ENCODE peak calls at places on chromosomes 11 and 22, in nine cellular contexts. P is transverse colon, Y is spleen, I is tibial nerve, J is gastrocnemius medialis, Q is sigmoid colon, D is body of pancreas, N is A549, Z is HCT116. M is an unnamed sample.

GRCh38 chr11:70367071-70367470 is 31.3 kb upstream of the CTTN start:
- DNase-seq in P (no peak), Y (no peak), Q (no peak), J (no peak), Z (no peak), N (no peak), D (no peak), I (no peak), M (no peak)

GRCh38 chr22:31742682-31743081 is 7.2 kb downstream of the PRR14L start:
- DNase-seq in Q (no peak), D (no peak), Y (no peak), J (no peak), Z (no peak), I (no peak), P (no peak), N (no peak), M (no peak)

GRCh38 chr11:75490221-75491181 is 35.2 kb downstream of the GDPD5 start:
- DNase-seq in Z (no peak), Q (no peak), D (no peak), I (no peak), P (no peak), Y (no peak), J (no peak), N (no peak), M (no peak)

GRCh38 chr11:68912254-68912653 is 8.6 kb downstream of the IGHMBP2 start:
- DNase-seq in D (no peak), P (no peak), Y (no peak), J (no peak), N (no peak), Z (no peak), Q (no peak), I (no peak), M (no peak)

GRCh38 chr22:46089426-46090041 is 60.8 kb upstream of the PPARA start:
- DNase-seq in Y (peak), Q (peak), I (peak), P (peak), J (no peak), N (no peak), D (no peak), Z (no peak), M (peak)

GRCh38 chr22:30887418-30887817 is 81.2 kb downstream of the MORC2 start:
- DNase-seq in Y (peak), J (no peak), Q (peak), P (no peak), D (no peak), Z (no peak), I (no peak), N (no peak), M (no peak)

GRCh38 chr22:16717699-16718558 is 107.3 kb downstream of the XKR3 start:
- DNase-seq in Y (peak), I (no peak), D (no peak), P (no peak), Q (no peak), N (no peak), Z (no peak), J (no peak), M (no peak)

GRCh38 chr11:82791779-82792178 is 58.1 kb upstream of the FAM181B start:
- DNase-seq in Q (no peak), I (no peak), Y (no peak), P (no peak), D (no peak), N (no peak), J (no peak), Z (no peak), M (no peak)

GRCh38 chr22:33539902-33540751 is 380.1 kb downstream of the LARGE1 start:
- DNase-seq in J (peak), Z (no peak), I (peak), Q (peak), Y (no peak), P (peak), N (peak), D (peak), M (peak)

GRCh38 chr11:18802381-18803257 is 11.0 kb upstream of the PTPN5 start:
- DNase-seq in J (no peak), I (no peak), Y (no peak), N (peak), Z (peak), P (peak), D (peak), Q (no peak), M (peak)

GRCh38 chr11:68925613-68926012 is 21.9 kb downstream of the IGHMBP2 start:
- DNase-seq in D (no peak), Y (no peak), Q (no peak), I (no peak), J (no peak), Z (no peak), P (no peak), N (no peak), M (no peak)

GRCh38 chr11:6647282-6647679 is 8.3 kb downstream of the DCHS1 start:
- DNase-seq in P (no peak), Y (no peak), I (no peak), Z (no peak), N (no peak), D (no peak), J (no peak), Q (peak), M (no peak)

GRCh38 chr22:50508897-50509296 is 873 bp downstream of the NCAPH2 start:
- DNase-seq in I (no peak), P (no peak), Q (no peak), D (no peak), Z (no peak), N (no peak), Y (no peak), J (no peak), M (no peak)

GRCh38 chr22:50507421-50507990 is at the start of gene LMF2:
- DNase-seq in Q (peak), J (peak), P (peak), Z (no peak), N (no peak), I (peak), Y (peak), D (peak), M (peak)

GRCh38 chr22:50505776-50506610 is 1.5 kb downstream of the LMF2 start:
- DNase-seq in N (no peak), Q (peak), J (no peak), D (peak), P (no peak), Z (no peak), I (no peak), Y (peak), M (no peak)

GRCh38 chr22:50506611-50507420 is 686 bp downstream of the LMF2 start:
- DNase-seq in Y (peak), I (no peak), D (peak), P (no peak), J (no peak), N (no peak), Z (no peak), Q (peak), M (peak)

DNA sequence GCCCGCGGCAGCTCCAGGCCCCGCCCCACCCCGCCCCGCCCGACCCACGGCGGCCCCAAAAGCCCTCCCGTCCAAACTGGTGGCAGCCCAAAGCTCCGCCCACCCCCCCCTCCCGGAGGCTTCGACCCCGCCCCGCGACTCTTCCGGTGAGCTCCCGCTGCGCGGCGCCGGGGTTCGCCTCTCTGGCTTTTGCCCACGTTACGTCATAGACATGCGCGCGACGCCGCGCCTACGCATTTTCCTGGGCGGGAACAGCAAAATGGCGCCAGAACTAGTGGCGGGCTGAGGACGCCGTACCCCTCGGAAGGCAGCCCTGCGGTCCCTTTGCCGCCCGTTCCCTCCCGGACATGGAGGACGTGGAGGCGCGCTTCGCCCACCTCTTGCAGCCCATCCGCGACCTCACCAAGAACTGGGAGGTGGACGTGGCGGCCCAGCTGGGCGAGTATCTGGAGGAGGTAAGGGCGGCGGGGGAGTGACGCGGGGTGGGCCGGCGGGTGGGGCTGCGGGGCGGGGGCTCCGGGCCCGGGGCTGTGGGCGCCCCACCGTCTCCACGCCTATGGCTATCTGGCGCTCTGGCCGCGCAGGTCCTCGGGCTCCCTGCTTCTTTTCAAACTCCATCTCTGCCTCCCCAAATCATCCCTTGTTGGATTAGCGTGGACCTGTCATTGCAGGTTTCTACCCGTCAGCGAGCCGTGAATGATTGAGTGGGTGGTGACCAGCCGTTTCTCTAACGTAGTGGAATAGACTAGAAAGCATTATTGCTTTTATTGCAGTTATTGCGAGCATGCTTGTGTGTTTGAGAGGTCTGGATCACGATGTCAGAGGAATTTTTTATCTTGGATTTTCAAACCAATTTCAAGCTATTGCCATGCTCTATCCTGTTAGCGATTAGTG is at the start of gene NCAPH2:
- DNase-seq in Z (peak), D (peak), Y (peak), I (peak), Q (peak), P (peak), J (peak), N (peak), M (peak)
- TF ChIP-seq POLR2A in Z (peak), D (peak), Y (peak), I (peak), Q (peak), P (peak), J (peak), N (peak), M (peak)

GRCh38 chr11:46304605-46305004 is 27.1 kb downstream of the CREB3L1 start:
- DNase-seq in D (no peak), J (no peak), Y (no peak), I (no peak), N (no peak), P (no peak), Q (no peak), Z (no peak), M (no peak)

GRCh38 chr11:46307369-46307768 is 29.9 kb downstream of the CREB3L1 start:
- DNase-seq in Y (no peak), Q (no peak), J (no peak), N (no peak), I (no peak), Z (no peak), P (no peak), D (no peak), M (no peak)

GRCh38 chr11:46306296-46306853 is 28.9 kb downstream of the CREB3L1 start:
- DNase-seq in J (no peak), Q (no peak), I (no peak), Y (no peak), P (no peak), Z (no peak), N (no peak), D (no peak), M (no peak)

GRCh38 chr11:46302866-46303265 is 25.4 kb downstream of the CREB3L1 start:
- DNase-seq in N (no peak), Z (no peak), P (no peak), Y (no peak), Q (no peak), J (no peak), D (no peak), I (no peak), M (no peak)

DNA sequence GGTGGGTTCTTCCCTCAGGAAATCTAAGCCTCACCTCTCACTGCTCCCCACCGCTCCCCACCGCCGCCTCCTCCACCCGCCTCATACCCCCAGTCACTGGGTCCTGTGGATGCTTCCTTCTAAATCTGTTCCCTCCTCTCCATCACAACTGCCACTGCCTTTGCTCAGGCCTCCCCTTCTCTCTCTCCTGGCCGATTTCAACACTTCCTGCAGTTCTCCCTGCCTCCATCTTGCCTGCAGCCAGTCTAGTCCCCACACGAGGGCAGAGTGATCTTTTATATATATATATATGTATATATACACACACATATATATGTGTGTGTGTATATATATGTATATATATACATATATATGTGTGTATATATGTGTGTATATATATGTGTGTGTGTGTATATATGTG is 27.8 kb downstream of the CREB3L1 start:
- DNase-seq in Q (no peak), N (no peak), J (no peak), I (no peak), Z (no peak), Y (no peak), P (no peak), D (no peak), M (no peak)
- TF ChIP-seq CTCF in Q (no peak), N (no peak), J (no peak), I (no peak), Z (no peak), Y (no peak), P (no peak), D (no peak), M (no peak)

GRCh38 chr11:64262271-64263002 is 11.1 kb downstream of the PLCB3 start:
- DNase-seq in Q (no peak), Y (peak), P (no peak), J (no peak), Z (no peak), N (no peak), D (no peak), I (no peak), M (peak)

GRCh38 chr11:64263947-64264317 is 12.6 kb downstream of the PLCB3 start:
- DNase-seq in Q (no peak), P (no peak), Y (no peak), J (no peak), I (no peak), D (no peak), Z (no peak), N (no peak), M (no peak)

GRCh38 chr11:64264371-64264852 is 13.1 kb downstream of the PLCB3 start:
- DNase-seq in Z (no peak), N (no peak), Q (no peak), Y (no peak), D (no peak), I (no peak), P (no peak), J (no peak), M (no peak)

GRCh38 chr11:64261556-64262080 is 10.3 kb downstream of the PLCB3 start:
- DNase-seq in I (no peak), P (no peak), N (no peak), Y (no peak), J (no peak), Z (no peak), Q (no peak), D (no peak), M (no peak)

GRCh38 chr11:64263021-64263946 is 12.0 kb downstream of the PLCB3 start:
- DNase-seq in P (no peak), Q (no peak), N (no peak), I (no peak), D (no peak), Y (peak), Z (no peak), J (no peak), M (no peak)
- TF ChIP-seq POLR2A in P (no peak), Q (no peak), N (no peak), I (no peak), D (no peak), Y (no peak), Z (no peak), J (no peak), M (no peak)

GRCh38 chr22:22398530-22399327 is 109.8 kb downstream of the ZNF280B start:
- DNase-seq in Y (no peak), P (no peak), Z (no peak), N (no peak), D (no peak), J (no peak), I (no peak), Q (no peak), M (no peak)

GRCh38 chr22:22395230-22395629 is 113.3 kb downstream of the ZNF280B start:
- DNase-seq in I (no peak), D (no peak), P (no peak), Z (no peak), Q (no peak), J (no peak), N (no peak), Y (no peak), M (no peak)

GRCh38 chr22:22397875-22398524 is 110.5 kb downstream of the ZNF280B start:
- DNase-seq in N (no peak), Z (no peak), D (no peak), Y (no peak), P (no peak), I (no peak), J (no peak), Q (peak), M (no peak)

GRCh38 chr22:22396741-22397291 is 111.7 kb downstream of the ZNF280B start:
- DNase-seq in Y (no peak), Q (no peak), I (no peak), P (no peak), J (no peak), D (no peak), Z (no peak), N (no peak), M (no peak)

GRCh38 chr22:22397292-22397870 is 111.2 kb downstream of the ZNF280B start:
- DNase-seq in P (no peak), N (peak), D (peak), Z (peak), Q (peak), J (peak), Y (no peak), I (peak), M (no peak)
- TF ChIP-seq CTCF in P (no peak), N (peak), D (no peak), Z (no peak), Q (no peak), J (no peak), Y (no peak), I (no peak), M (no peak)

GRCh38 chr11:61384271-61385242 is 7.8 kb upstream of the TMEM216 start:
- DNase-seq in J (no peak), Z (no peak), Y (no peak), Q (no peak), P (no peak), I (no peak), N (peak), D (no peak), M (no peak)
- TF ChIP-seq POLR2A in J (no peak), Z (no peak), Y (no peak), Q (no peak), P (no peak), I (no peak), N (no peak), D (no peak), M (no peak)

M was measured in ovary.